ENCODE peak calls at places on chromosomes 1 and 21, in five cellular contexts. Z is K562, Q is H1, T is GM12878, O is HepG2. F is an unnamed sample.

GRCh38 chr1:96973605-96974004 is 252.0 kb downstream of the PTBP2 start:
- DNase-seq in Z (no peak), Q (no peak), T (no peak), O (no peak), F (no peak)

GRCh38 chr1:97091679-97092078 is 370.1 kb downstream of the PTBP2 start:
- DNase-seq in Z (no peak), Q (no peak), T (no peak), O (no peak), F (no peak)

GRCh38 chr1:85275701-85276289 is 637 bp downstream of the BCL10 start:
- DNase-seq in Z (no peak), Q (peak; percentile 54), T (no peak), O (no peak), F (no peak)

GRCh38 chr1:38656741-38657140 is 202.8 kb downstream of the RRAGC start:
- DNase-seq in Z (no peak), Q (no peak), T (no peak), O (no peak), F (no peak)

GRCh38 chr21:34271452-34271851 is 92.4 kb upstream of the KCNE2 start:
- DNase-seq in Z (no peak), Q (no peak), T (no peak), O (no peak), F (no peak)

GRCh38 chr1:107123741-107124140 is 17.1 kb upstream of the NTNG1 start:
- DNase-seq in Z (no peak), Q (no peak), T (no peak), O (no peak), F (no peak)

GRCh38 chr21:31520506-31521163 is 138.9 kb upstream of the SOD1 start:
- DNase-seq in Z (no peak), Q (no peak), T (no peak), O (no peak), F (no peak)

GRCh38 chr1:109383087-109383779 is 14.5 kb downstream of the SORT1 start:
- DNase-seq in Z (no peak), Q (no peak), T (no peak), O (peak; percentile 71), F (no peak)

GRCh38 chr1:49163041-49163440 is 386.4 kb upstream of the BEND5 start:
- DNase-seq in Z (no peak), Q (no peak), T (no peak), O (no peak), F (no peak)

GRCh38 chr1:150008699-150009098 is 1.8 kb downstream of the OTUD7B start:
- DNase-seq in Z (no peak), Q (no peak), T (no peak), O (peak; percentile 70), F (no peak)

GRCh38 chr1:150012611-150013010 is 2.1 kb upstream of the OTUD7B start:
- DNase-seq in Z (no peak), Q (no peak), T (no peak), O (no peak), F (no peak)

GRCh38 chr1:150006881-150007401 is 3.6 kb downstream of the OTUD7B start:
- DNase-seq in Z (peak; percentile 19), Q (no peak), T (no peak), O (no peak), F (no peak)

GRCh38 chr1:150009604-150010387 is 730 bp downstream of the OTUD7B start:
- DNase-seq in Z (peak; percentile 34), Q (no peak), T (no peak), O (peak; percentile 35), F (no peak)

GRCh38 chr1:150010388-150011115 is at the start of gene OTUD7B:
- DNase-seq in Z (peak; percentile 90), Q (peak; percentile 88), T (no peak), O (peak; percentile 66), F (peak; percentile 86)
- TF ChIP-seq MAX in Z (no peak), Q (no peak), T (peak; percentile 36), O (peak; percentile 70), F (peak; percentile 41)

DNA sequence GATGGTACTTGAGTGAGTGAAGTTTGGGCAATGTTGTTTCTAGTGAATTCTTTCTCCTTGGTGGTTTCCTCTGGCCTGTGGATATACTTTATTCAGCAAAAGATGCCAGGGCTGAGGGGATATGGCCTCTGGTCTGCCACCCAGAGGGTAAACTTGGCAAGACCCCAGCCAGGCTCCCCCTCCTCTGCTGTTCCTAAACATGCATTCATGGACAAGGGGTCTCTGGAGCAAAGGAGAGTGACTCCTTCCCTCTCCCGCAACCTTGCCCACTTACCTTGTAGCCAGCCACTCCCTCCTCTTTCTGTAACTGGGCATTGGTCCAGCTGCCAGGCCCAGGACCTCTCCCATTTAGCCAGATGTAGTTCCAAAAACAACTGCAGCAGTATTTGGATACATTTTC is 43.8 kb downstream of the RUNX3 start:
- DNase-seq in Z (peak; percentile 3), Q (peak; percentile 35), T (no peak), O (no peak), F (no peak)
- TF ChIP-seq CREB1 in Z (no peak), Q (no peak), T (no peak), O (no peak), F (no peak)

DNA sequence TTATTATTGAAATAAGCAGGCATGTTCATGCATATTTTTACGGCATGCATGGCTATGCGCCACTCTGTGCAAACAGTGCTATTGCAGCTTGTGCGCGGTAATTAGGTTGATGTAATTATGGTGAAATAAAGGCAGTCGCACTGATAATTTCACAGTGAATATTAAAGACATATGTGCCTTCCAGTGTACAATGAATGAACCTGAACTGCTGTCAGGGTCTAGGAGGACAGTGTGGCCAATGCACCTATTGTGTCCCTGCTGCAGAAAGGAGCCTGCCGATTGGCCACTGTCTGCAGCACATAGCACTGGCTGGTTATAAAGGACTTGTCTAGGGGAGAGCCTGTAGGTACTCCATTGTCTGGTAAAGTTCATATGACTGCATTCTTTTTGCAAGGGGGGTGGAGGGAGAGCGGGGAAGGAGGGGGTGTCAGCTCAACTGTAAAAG is 340.4 kb downstream of the USP25 start:
- DNase-seq in Z (no peak), Q (no peak), T (no peak), O (no peak), F (no peak)
- TF ChIP-seq USF2 in Z (no peak), Q (no peak), T (no peak), O (no peak), F (no peak)

GRCh38 chr21:45033791-45034555 is 40.4 kb upstream of the ADARB1 start:
- DNase-seq in Z (no peak), Q (no peak), T (no peak), O (no peak), F (no peak)

GRCh38 chr21:45032977-45033705 is 41.2 kb upstream of the ADARB1 start:
- DNase-seq in Z (no peak), Q (no peak), T (no peak), O (no peak), F (no peak)

GRCh38 chr21:45036630-45037029 is 37.8 kb upstream of the ADARB1 start:
- DNase-seq in Z (no peak), Q (no peak), T (no peak), O (no peak), F (no peak)

GRCh38 chr21:45034556-45035476 is 39.6 kb upstream of the ADARB1 start:
- DNase-seq in Z (no peak), Q (no peak), T (no peak), O (no peak), F (no peak)

DNA sequence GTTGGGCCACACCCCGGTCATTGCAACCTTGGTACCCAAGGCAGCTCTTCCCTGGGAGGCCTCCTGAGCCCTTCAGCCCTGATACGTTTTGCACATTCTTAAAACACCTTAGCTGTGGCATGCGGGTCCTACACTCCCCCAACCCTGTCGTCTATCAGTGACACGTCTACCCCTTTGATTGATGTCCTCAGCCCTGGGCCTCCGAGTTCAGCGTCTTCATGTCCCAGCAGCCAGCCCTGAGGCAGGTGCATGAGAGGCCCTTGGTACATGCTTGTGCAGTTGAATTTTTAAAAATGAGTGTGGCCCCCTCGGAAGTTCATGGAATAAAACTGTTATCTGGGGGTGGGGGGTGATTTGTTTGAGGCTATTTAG is 38.9 kb upstream of the ADARB1 start:
- DNase-seq in Z (no peak), Q (no peak), T (no peak), O (no peak), F (no peak)
- TF ChIP-seq MAX in Z (no peak), Q (no peak), T (no peak), O (no peak), F (no peak)

GRCh38 chr1:239987103-239987745 is 104.5 kb upstream of the FMN2 start:
- DNase-seq in Z (peak; percentile 31), Q (no peak), T (no peak), O (peak; percentile 28), F (peak; percentile 36)
- TF ChIP-seq CREB1 in Z (no peak), Q (no peak), T (no peak), O (no peak), F (no peak)

DNA sequence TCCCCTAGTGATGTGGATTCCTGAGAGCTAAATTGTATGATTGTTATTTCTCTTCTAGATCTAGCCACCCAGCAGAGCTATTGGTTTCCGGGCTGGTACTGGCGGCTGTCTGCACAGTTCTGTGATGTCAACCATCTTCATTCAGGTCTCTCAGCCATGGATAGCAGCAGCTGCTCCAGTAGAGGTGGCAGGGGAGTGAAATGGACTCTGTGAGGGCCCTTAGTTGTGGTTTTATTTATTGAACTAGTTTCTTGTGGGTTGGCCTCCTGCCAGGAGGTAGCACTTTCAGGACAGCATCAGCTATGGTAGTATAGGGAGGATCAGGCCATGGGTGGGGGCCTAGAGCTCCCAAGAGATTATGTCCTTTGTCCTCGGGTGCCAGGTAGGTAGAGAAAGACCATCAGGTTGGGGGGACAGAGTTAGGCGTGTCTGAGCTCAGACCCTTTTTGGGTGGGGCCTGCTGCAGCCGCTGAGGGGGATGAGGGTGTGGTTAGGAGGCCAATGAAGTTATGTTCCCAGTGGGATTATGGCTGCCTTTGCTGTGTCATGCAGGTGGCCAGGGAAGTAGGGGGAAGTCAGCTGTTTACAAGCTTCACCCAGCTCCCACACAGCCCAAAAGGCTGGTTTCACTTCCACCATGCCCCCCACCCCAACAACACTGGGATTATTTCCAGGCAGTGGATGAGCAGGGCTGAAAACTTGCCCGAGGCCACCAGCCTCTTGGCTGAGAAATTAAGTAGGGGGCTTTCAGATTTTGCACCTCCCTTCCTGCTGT is 55.1 kb upstream of the RGS4 start:
- DNase-seq in Z (no peak), Q (no peak), T (no peak), O (no peak), F (no peak)
- TF ChIP-seq USF2 in Z (no peak), Q (no peak), T (no peak), O (no peak), F (no peak)

GRCh38 chr1:209038735-209039134 is 544.8 kb upstream of the CAMK1G start:
- DNase-seq in Z (no peak), Q (no peak), T (no peak), O (no peak), F (no peak)

GRCh38 chr1:209041936-209042335 is 541.6 kb upstream of the CAMK1G start:
- DNase-seq in Z (no peak), Q (no peak), T (no peak), O (no peak), F (no peak)

GRCh38 chr1:209037064-209037463 is 546.5 kb upstream of the CAMK1G start:
- DNase-seq in Z (no peak), Q (no peak), T (no peak), O (no peak), F (no peak)

GRCh38 chr1:209040351-209040750 is 543.2 kb upstream of the CAMK1G start:
- DNase-seq in Z (no peak), Q (no peak), T (no peak), O (no peak), F (no peak)

DNA sequence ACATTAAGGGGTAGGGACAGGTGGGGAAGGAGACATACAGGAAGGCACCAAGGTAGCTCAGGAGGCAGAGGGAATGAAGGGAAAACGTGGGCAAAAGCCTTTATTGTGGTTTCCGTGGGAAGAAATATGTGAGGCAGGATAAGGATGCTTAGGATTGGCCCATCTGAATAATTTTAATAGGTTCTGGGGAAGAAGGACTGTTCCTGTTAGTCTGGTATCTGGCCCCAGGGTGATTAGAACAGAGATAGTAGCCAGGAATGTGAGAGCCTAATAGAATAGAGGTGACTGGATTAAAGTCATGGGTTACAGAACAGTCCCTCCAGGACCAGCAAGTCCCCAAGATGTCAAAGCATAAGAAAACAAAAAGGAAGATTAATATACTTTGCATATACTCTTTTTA is 545.2 kb upstream of the CAMK1G start:
- DNase-seq in Z (no peak), Q (no peak), T (no peak), O (no peak), F (no peak)
- TF ChIP-seq MAX in Z (no peak), Q (no peak), T (no peak), O (no peak), F (no peak)